ENCODE peak calls at places on chromosomes 4 and X, in four cellular contexts. S is activated naive CD8-positive, alpha-beta T cell treated with anti-CD3 and anti-CD28 coated beads, Interleukin-2, amount 50 U/mL, for 24 hours; X is hypothalamus; A is PC-3. F is an unnamed sample.

GRCh38 chr4:74540193-74540592 is 95.3 kb downstream of the AREG start:
- DNase-seq in S (no peak), X (no peak), A (peak; percentile 65), F (no peak)

GRCh38 chr4:6909113-6909969 is at the start of gene TBC1D14:
- DNase-seq in S (peak; percentile 85), X (peak; percentile 85), A (peak; percentile 66), F (peak; percentile 85)

GRCh38 chr4:25970241-25970675 is 56.2 kb downstream of the SMIM20 start:
- DNase-seq in S (no peak), X (no peak), A (no peak), F (no peak)

GRCh38 chrX:17020371-17020770 is 73.9 kb downstream of the REPS2 start:
- DNase-seq in S (no peak), X (no peak), A (no peak), F (no peak)

GRCh38 chrX:115425359-115425758 is 135.6 kb upstream of the PLS3 start:
- DNase-seq in S (no peak), X (no peak), A (no peak), F (no peak)

GRCh38 chr4:53121304-53121865 is 244.5 kb downstream of the SCFD2 start:
- DNase-seq in S (no peak), X (no peak), A (no peak), F (no peak)

GRCh38 chrX:147838465-147839131 is 73.1 kb upstream of the FMR1 start:
- DNase-seq in S (no peak), X (no peak), A (no peak), F (peak; percentile 1)

GRCh38 chr4:138977525-138977924 is 38.1 kb upstream of the NOCT start:
- DNase-seq in S (no peak), X (no peak), A (no peak), F (no peak)

GRCh38 chr4:13670456-13671150 is 43.1 kb upstream of the BOD1L1 start:
- DNase-seq in S (no peak), X (no peak), A (no peak), F (no peak)

GRCh38 chrX:794311-794710 is 163.7 kb downstream of the SHOX start:
- DNase-seq in S (no peak), X (no peak), A (no peak), F (no peak)

GRCh38 chrX:440636-441035 is 53.9 kb upstream of the PPP2R3B start:
- DNase-seq in S (no peak), X (no peak), A (no peak), F (no peak)

GRCh38 chr4:147825451-147826287 is 93.8 kb downstream of the ARHGAP10 start:
- DNase-seq in S (no peak), X (no peak), A (peak; percentile 7), F (no peak)

GRCh38 chrX:103774070-103774642 is 2.5 kb upstream of the PLP1 start:
- DNase-seq in S (no peak), X (peak; percentile 16), A (peak; percentile 72), F (peak; percentile 11)

GRCh38 chr4:83516042-83516772 is 19.7 kb upstream of the GPAT3 start:
- DNase-seq in S (no peak), X (no peak), A (peak; percentile 93), F (no peak)

F was measured in RWPE1.